ENCODE peak calls at places on chromosomes 7 and 10, in six cellular contexts. I is HEK293T; X is activated CD4-positive, alpha-beta T cell treated with anti-CD3 and anti-CD28 coated beads, Interleukin-2, amount 50 U/mL, for 4 hours; T is adrenal gland; K is Panc1; G is adipocyte. N is an unnamed sample.

GRCh38 chr10:95664543-95664942 is 8.0 kb upstream of the ALDH18A1 start:
- DNase-seq in I (no peak), X (no peak), T (no peak), K (no peak), G (no peak), N (no peak)

GRCh38 chr7:7889791-7890568 is 78.6 kb upstream of the GLCCI1 start:
- DNase-seq in I (no peak), X (no peak), T (no peak), K (no peak), G (no peak), N (no peak)

GRCh38 chr7:105890290-105890997 is 14.0 kb upstream of the ATXN7L1 start:
- DNase-seq in I (no peak), X (peak), T (no peak), K (no peak), G (no peak), N (peak)

GRCh38 chr7:36514289-36515243 is 124.9 kb downstream of the ANLN start:
- DNase-seq in I (no peak), X (no peak), T (peak), K (no peak), G (no peak), N (no peak)

GRCh38 chr10:36489181-36489927 is 636.0 kb upstream of the ANKRD30A start:
- DNase-seq in I (no peak), X (no peak), T (no peak), K (no peak), G (no peak), N (no peak)

GRCh38 chr7:50957855-50958254 is 175.2 kb upstream of the GRB10 start:
- DNase-seq in I (no peak), X (no peak), T (no peak), K (no peak), G (no peak), N (no peak)

GRCh38 chr7:1466524-1467271 is 7.4 kb upstream of the MICALL2 start:
- DNase-seq in I (peak), X (no peak), T (peak), K (no peak), G (peak), N (peak)

GRCh38 chr7:31516680-31517079 is 2.8 kb downstream of the ITPRID1 start:
- DNase-seq in I (no peak), X (no peak), T (no peak), K (no peak), G (no peak), N (no peak)

GRCh38 chr7:74272305-74273038 is 16.7 kb upstream of the CLIP2 start:
- DNase-seq in I (no peak), X (no peak), T (peak), K (no peak), G (peak), N (peak)

GRCh38 chr10:114087255-114087654 is 43.6 kb downstream of the ADRB1 start:
- DNase-seq in I (no peak), X (no peak), T (no peak), K (no peak), G (no peak), N (no peak)

GRCh38 chr10:132111121-132111731 is 45.5 kb downstream of the JAKMIP3 start:
- DNase-seq in I (no peak), X (no peak), T (peak), K (no peak), G (no peak), N (no peak)

GRCh38 chr10:15420858-15421257 is 49.8 kb upstream of the FAM171A1 start:
- DNase-seq in I (no peak), X (no peak), T (no peak), K (no peak), G (no peak), N (no peak)

GRCh38 chr10:92688927-92689662 is 660 bp upstream of the HHEX start:
- DNase-seq in I (no peak), X (no peak), T (peak), K (no peak), G (no peak), N (peak)

GRCh38 chr10:122154733-122155366 is 116.2 kb upstream of the BTBD16 start:
- DNase-seq in I (no peak), X (no peak), T (peak), K (no peak), G (peak), N (peak)

GRCh38 chr7:157027568-157028527 is 17.4 kb upstream of the MNX1 start:
- DNase-seq in I (no peak), X (no peak), T (no peak), K (no peak), G (no peak), N (peak)

GRCh38 chr10:133489816-133490588 is 36.3 kb downstream of the SCART1 start:
- DNase-seq in I (no peak), X (no peak), T (no peak), K (no peak), G (no peak), N (no peak)

GRCh38 chr7:84394219-84394618 is 199.6 kb upstream of the SEMA3A start:
- DNase-seq in I (no peak), X (no peak), T (no peak), K (no peak), G (peak), N (no peak)

GRCh38 chr10:109987828-109988227 is 20.0 kb upstream of the ADD3 start:
- DNase-seq in I (no peak), X (no peak), T (no peak), K (no peak), G (no peak), N (no peak)

GRCh38 chr10:69726850-69727249 is 74.9 kb upstream of the COL13A1 start:
- DNase-seq in I (no peak), X (no peak), T (no peak), K (no peak), G (no peak), N (no peak)

GRCh38 chr7:26065652-26066051 is 86.3 kb upstream of the NFE2L3 start:
- DNase-seq in I (no peak), X (no peak), T (no peak), K (no peak), G (no peak), N (no peak)

GRCh38 chr7:96219382-96220130 is 102.3 kb downstream of the SLC25A13 start:
- DNase-seq in I (no peak), X (no peak), T (no peak), K (no peak), G (peak), N (peak)

N was measured in AG20443.